ENCODE peak calls at places on chromosomes 4 and X, in five cellular contexts. M is AG04450, X is nephron progenitor cell, P is MCF 10A, Q is fibroblast of pulmonary artery. S is an unnamed sample.

GRCh38 chr4:134499074-134499473 is 297.5 kb upstream of the PABPC4L start:
- DNase-seq in M (no peak), X (no peak), P (no peak), Q (no peak), S (no peak)

GRCh38 chr4:163620738-163621137 is 126.2 kb downstream of the TMA16 start:
- DNase-seq in M (no peak), P (no peak), X (no peak), Q (no peak), S (no peak)

GRCh38 chr4:46329118-46329976 is 60.6 kb downstream of the GABRA2 start:
- DNase-seq in M (peak), P (peak), Q (peak), X (peak), S (no peak)

GRCh38 chr4:152613841-152614240 is 66.0 kb downstream of the TMEM154 start:
- DNase-seq in X (no peak), P (no peak), Q (no peak), M (no peak), S (peak)

GRCh38 chr4:13700196-13701140 is 72.9 kb upstream of the BOD1L1 start:
- DNase-seq in M (peak), X (no peak), P (peak), Q (peak), S (no peak)

GRCh38 chrX:31038585-31039326 is 33.1 kb downstream of the FTHL17 start:
- DNase-seq in M (peak), P (peak), X (peak), Q (peak), S (no peak)

GRCh38 chr4:83704786-83705185 is 168.9 kb downstream of the GPAT3 start:
- DNase-seq in M (no peak), P (no peak), X (no peak), Q (no peak), S (no peak)

GRCh38 chr4:106809083-106809482 is 227.0 kb downstream of the DKK2 start:
- DNase-seq in X (no peak), Q (peak), P (peak), M (no peak), S (no peak)

GRCh38 chr4:123568936-123569335 is 172.3 kb downstream of the SPRY1 start:
- DNase-seq in Q (peak), M (no peak), X (no peak), P (no peak), S (no peak)

GRCh38 chr4:181946902-181947301 is 296.3 kb upstream of the TENM3 start:
- DNase-seq in X (no peak), Q (no peak), M (no peak), P (no peak), S (no peak)

GRCh38 chr4:121358473-121358872 is 22.3 kb downstream of the QRFPR start:
- DNase-seq in Q (peak), X (no peak), M (no peak), P (peak), S (no peak)

DNA sequence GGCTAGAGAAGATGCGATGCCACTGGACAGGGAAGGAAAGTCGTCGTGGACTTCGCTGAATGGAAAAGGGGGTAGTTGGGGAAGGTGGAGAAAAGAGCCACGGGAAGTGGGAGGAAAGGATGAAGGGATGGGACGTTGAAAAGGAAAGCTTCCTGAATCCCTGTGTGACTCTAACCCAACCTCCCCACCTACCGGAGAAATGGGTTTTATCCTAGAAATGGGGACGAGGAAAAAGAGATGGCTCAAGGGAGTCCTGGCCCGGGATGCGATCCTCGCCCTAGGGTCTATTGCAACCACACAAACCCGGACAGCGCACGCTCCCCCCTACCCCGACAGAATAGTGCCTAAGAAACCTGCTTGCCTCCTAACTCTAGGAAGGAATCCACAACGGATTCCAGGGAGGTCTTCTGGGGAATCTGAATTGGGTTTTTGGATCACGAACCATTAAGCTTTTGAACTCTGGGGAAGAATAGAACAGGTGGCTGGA is 738 bp upstream of the TSPAN5 start:
- DNase-seq in P (no peak), Q (peak), M (no peak), X (peak), S (no peak)
- TF ChIP-seq CTCF in P (no peak), Q (peak), M (no peak), X (no peak), S (no peak)

DNA sequence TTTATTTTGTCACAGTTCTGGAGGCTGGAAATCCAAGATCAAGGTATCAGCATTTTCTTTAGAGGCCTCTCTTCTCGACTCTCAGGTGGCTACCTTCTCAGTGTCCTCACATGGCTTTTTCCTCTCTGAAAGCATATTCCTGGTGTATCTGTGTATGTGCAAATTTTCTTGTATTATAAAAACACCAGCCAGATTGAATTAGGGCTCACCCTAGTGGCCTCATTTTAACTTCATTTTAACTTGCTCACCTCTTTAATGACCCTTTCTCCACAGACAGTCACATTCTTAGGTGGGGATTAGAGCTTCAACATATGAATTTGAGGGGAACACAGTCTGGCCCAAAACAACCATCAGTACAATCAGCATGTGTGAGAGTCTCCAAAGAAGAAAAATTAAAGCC is 542.4 kb upstream of the FAM241A start:
- DNase-seq in M (no peak), Q (peak), X (no peak), P (peak), S (no peak)
- TF ChIP-seq CTCF in M (peak), Q (peak), X (no peak), P (peak), S (no peak)

DNA sequence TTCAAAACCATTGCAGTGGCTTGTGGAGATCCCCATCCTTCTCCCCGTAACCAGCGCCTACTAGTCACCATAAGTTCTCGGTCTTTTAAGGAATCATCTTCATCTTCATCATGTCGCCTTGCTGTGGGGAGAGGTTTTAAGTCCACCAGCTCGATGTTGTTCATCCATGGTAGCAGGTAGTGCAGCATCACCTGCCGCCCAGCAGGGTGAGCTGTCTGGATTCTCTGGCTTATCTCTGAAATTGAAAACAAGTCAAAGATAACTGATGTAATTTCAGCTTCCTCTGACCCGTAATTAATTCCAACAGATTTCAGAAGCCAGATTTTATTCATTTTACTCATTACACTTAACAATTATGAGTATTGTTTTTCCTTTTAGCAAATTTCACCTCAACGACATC is 67.4 kb downstream of the ZAR1 start:
- DNase-seq in M (no peak), X (no peak), Q (peak), P (peak), S (no peak)
- TF ChIP-seq CTCF in M (peak), X (no peak), Q (peak), P (peak), S (peak)

GRCh38 chrX:11996810-11997209 is 141.5 kb upstream of the FRMPD4 start:
- DNase-seq in M (no peak), X (no peak), P (no peak), Q (no peak), S (no peak)

GRCh38 chrX:12002876-12003275 is 135.4 kb upstream of the FRMPD4 start:
- DNase-seq in X (no peak), Q (no peak), P (no peak), M (no peak), S (no peak)

GRCh38 chrX:11998944-11999343 is 139.3 kb upstream of the FRMPD4 start:
- DNase-seq in M (no peak), P (no peak), X (no peak), Q (peak), S (no peak)
- TF ChIP-seq CTCF in M (peak), P (no peak), X (no peak), Q (no peak), S (no peak)

GRCh38 chr4:155974476-155974749 is 20.7 kb upstream of the CTSO start:
- DNase-seq in M (no peak), X (no peak), P (no peak), Q (no peak), S (no peak)
- TF ChIP-seq CTCF in M (no peak), X (no peak), P (no peak), Q (no peak), S (no peak)

GRCh38 chrX:29555465-29556091 is 659.8 kb upstream of the MAGEB2 start:
- DNase-seq in P (no peak), Q (no peak), M (no peak), X (no peak), S (no peak)

GRCh38 chrX:29560065-29560464 is 655.3 kb upstream of the MAGEB2 start:
- DNase-seq in Q (peak), P (no peak), M (no peak), X (no peak), S (no peak)

GRCh38 chrX:29561417-29561816 is 653.9 kb upstream of the MAGEB2 start:
- DNase-seq in Q (peak), P (peak), M (no peak), X (no peak), S (no peak)
- TF ChIP-seq CTCF in Q (no peak), P (no peak), M (no peak), X (no peak), S (no peak)

GRCh38 chrX:17262123-17262522 is 112.9 kb upstream of the NHS start:
- DNase-seq in Q (no peak), M (no peak), P (no peak), X (no peak), S (no peak)
- TF ChIP-seq CTCF in Q (no peak), M (no peak), P (no peak), X (no peak), S (no peak)

GRCh38 chrX:104270212-104270611 is 15.5 kb upstream of the ESX1 start:
- DNase-seq in Q (no peak), P (no peak), X (peak), M (no peak), S (no peak)

DNA sequence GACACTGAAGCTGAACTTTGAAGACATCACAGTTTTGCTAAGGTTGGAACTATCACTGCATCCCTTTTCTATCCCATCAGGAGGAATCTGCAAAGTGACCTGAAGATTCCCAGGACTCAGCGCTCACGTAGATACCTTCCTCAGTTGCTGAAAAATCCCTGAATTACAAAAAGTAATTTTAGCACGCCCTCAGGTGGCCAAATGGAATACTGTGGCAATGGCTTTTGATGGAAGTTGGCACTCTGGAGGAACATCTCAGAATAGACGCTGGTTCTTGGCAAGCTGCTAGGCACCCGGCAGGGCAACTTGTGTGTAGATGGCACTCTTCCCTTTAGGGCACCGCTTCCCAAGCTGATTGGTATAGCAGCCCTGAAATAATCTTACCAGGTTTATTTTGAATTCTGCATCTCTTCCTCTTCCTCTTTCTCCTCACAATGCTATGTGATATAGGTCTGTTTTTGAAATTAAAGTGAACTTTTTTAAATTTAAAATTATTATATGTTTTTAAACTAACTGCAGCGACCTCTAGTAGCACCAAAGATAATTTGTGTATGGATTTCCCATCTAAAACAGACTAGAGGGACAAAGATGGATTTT is 16.3 kb upstream of the ESX1 start:
- DNase-seq in P (peak), X (peak), M (no peak), Q (peak), S (no peak)
- TF ChIP-seq CTCF in P (peak), X (peak), M (peak), Q (peak), S (peak)

DNA sequence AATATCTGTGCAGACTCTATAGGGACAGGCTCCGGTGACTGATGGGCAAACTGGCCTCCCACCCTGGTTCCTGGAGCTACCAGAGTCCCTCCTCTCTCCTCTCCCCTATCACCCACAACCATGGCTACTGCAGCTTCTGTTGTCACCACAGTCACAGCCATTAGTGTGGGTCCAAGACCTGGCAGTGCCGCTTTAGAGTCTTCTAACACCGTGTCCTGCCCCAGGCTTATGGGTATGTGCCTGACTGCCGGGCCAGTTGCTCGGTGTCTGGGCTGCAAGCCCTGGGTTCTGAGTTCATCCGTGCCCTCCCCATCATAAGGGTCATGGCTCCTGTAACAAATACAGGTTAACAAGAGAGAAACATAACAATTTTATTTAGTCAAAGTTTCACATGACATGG is 85.4 kb downstream of the FNIP2 start:
- DNase-seq in Q (no peak), X (no peak), M (no peak), P (no peak), S (no peak)
- TF ChIP-seq CTCF in Q (no peak), X (no peak), M (no peak), P (no peak), S (no peak)

GRCh38 chrX:68719904-68720614 is 72.6 kb downstream of the STARD8 start:
- DNase-seq in P (peak), Q (no peak), X (no peak), M (no peak), S (no peak)
- TF ChIP-seq CTCF in P (no peak), Q (peak), X (no peak), M (peak), S (peak)